ENCODE peak calls at places on chromosomes 3 and 15, in five cellular contexts. One of them, this sample, is unnamed.

GRCh38 chr3:20857636-20858035 is 671.6 kb upstream of the SGO1 start:
- DNase-seq in GM13977: no peak
- DNase-seq in GM13976: no peak
- DNase-seq in AG09319: no peak
- DNase-seq in WERI-Rb-1: no peak
- DNase-seq in this sample: no peak

GRCh38 chr15:45200799-45201556 is 13.2 kb upstream of the SHF start:
- DNase-seq in GM13977: no peak
- DNase-seq in GM13976: no peak
- DNase-seq in AG09319: peak; percentile 66
- DNase-seq in WERI-Rb-1: peak; percentile 69
- DNase-seq in this sample: no peak

GRCh38 chr3:157544501-157545139 is 41.4 kb upstream of the VEPH1 start:
- DNase-seq in GM13977: no peak
- DNase-seq in GM13976: no peak
- DNase-seq in AG09319: peak; percentile 58
- DNase-seq in WERI-Rb-1: no peak
- DNase-seq in this sample: no peak

GRCh38 chr3:189041482-189042090 is 130.2 kb upstream of the TPRG1 start:
- DNase-seq in GM13977: peak; percentile 65
- DNase-seq in GM13976: peak; percentile 49
- DNase-seq in AG09319: no peak
- DNase-seq in WERI-Rb-1: peak; percentile 60
- DNase-seq in this sample: peak; percentile 58

GRCh38 chr3:146153429-146153828 is 7.6 kb downstream of the PLOD2 start:
- DNase-seq in GM13977: no peak
- DNase-seq in GM13976: no peak
- DNase-seq in AG09319: no peak
- DNase-seq in WERI-Rb-1: no peak
- DNase-seq in this sample: no peak

GRCh38 chr3:74515451-74515850 is 99.0 kb downstream of the CNTN3 start:
- DNase-seq in GM13977: no peak
- DNase-seq in GM13976: no peak
- DNase-seq in AG09319: no peak
- DNase-seq in WERI-Rb-1: no peak
- DNase-seq in this sample: no peak

GRCh38 chr3:13808576-13808975 is 71.3 kb downstream of the WNT7A start:
- DNase-seq in GM13977: no peak
- DNase-seq in GM13976: no peak
- DNase-seq in AG09319: no peak
- DNase-seq in WERI-Rb-1: no peak
- DNase-seq in this sample: no peak

GRCh38 chr3:64936570-64936969 is 248.8 kb upstream of the ADAMTS9 start:
- DNase-seq in GM13977: no peak
- DNase-seq in GM13976: no peak
- DNase-seq in AG09319: no peak
- DNase-seq in WERI-Rb-1: no peak
- DNase-seq in this sample: no peak

GRCh38 chr3:186529204-186529999 is 14.8 kb downstream of the CRYGS start:
- DNase-seq in GM13977: no peak
- DNase-seq in GM13976: no peak
- DNase-seq in AG09319: no peak
- DNase-seq in WERI-Rb-1: peak; percentile 36
- DNase-seq in this sample: no peak

GRCh38 chr15:31254431-31255175 is 72.0 kb upstream of the KLF13 start:
- DNase-seq in GM13977: no peak
- DNase-seq in GM13976: no peak
- DNase-seq in AG09319: no peak
- DNase-seq in WERI-Rb-1: no peak
- DNase-seq in this sample: no peak

GRCh38 chr3:78571486-78571885 is 1196.3 kb downstream of the ROBO1 start:
- DNase-seq in GM13977: no peak
- DNase-seq in GM13976: no peak
- DNase-seq in AG09319: no peak
- DNase-seq in WERI-Rb-1: no peak
- DNase-seq in this sample: no peak

GRCh38 chr3:161781381-161781780 is 284.8 kb downstream of the OTOL1 start:
- DNase-seq in GM13977: no peak
- DNase-seq in GM13976: no peak
- DNase-seq in AG09319: no peak
- DNase-seq in WERI-Rb-1: no peak
- DNase-seq in this sample: no peak

GRCh38 chr3:160754371-160754854 is 1.6 kb upstream of the PPM1L start:
- DNase-seq in GM13977: no peak
- DNase-seq in GM13976: peak; percentile 8
- DNase-seq in AG09319: no peak
- DNase-seq in WERI-Rb-1: peak; percentile 52
- DNase-seq in this sample: no peak

GRCh38 chr3:99520511-99520910 is 117.9 kb upstream of the COL8A1 start:
- DNase-seq in GM13977: no peak
- DNase-seq in GM13976: no peak
- DNase-seq in AG09319: no peak
- DNase-seq in WERI-Rb-1: peak; percentile 53
- DNase-seq in this sample: no peak

GRCh38 chr3:45223889-45224730 is 2.0 kb downstream of the TMEM158 start:
- DNase-seq in GM13977: no peak
- DNase-seq in GM13976: no peak
- DNase-seq in AG09319: no peak
- DNase-seq in WERI-Rb-1: no peak
- DNase-seq in this sample: no peak

GRCh38 chr3:11197471-11197870 is 43.2 kb downstream of the HRH1 start:
- DNase-seq in GM13977: no peak
- DNase-seq in GM13976: no peak
- DNase-seq in AG09319: no peak
- DNase-seq in WERI-Rb-1: no peak
- DNase-seq in this sample: no peak

GRCh38 chr3:161305095-161305991 is 66.0 kb downstream of the SPTSSB start:
- DNase-seq in GM13977: peak; percentile 29
- DNase-seq in GM13976: no peak
- DNase-seq in AG09319: no peak
- DNase-seq in WERI-Rb-1: no peak
- DNase-seq in this sample: peak; percentile 25

GRCh38 chr3:194305356-194306108 is 45.6 kb downstream of the CPN2 start:
- DNase-seq in GM13977: no peak
- DNase-seq in GM13976: no peak
- DNase-seq in AG09319: no peak
- DNase-seq in WERI-Rb-1: no peak
- DNase-seq in this sample: no peak

DNA sequence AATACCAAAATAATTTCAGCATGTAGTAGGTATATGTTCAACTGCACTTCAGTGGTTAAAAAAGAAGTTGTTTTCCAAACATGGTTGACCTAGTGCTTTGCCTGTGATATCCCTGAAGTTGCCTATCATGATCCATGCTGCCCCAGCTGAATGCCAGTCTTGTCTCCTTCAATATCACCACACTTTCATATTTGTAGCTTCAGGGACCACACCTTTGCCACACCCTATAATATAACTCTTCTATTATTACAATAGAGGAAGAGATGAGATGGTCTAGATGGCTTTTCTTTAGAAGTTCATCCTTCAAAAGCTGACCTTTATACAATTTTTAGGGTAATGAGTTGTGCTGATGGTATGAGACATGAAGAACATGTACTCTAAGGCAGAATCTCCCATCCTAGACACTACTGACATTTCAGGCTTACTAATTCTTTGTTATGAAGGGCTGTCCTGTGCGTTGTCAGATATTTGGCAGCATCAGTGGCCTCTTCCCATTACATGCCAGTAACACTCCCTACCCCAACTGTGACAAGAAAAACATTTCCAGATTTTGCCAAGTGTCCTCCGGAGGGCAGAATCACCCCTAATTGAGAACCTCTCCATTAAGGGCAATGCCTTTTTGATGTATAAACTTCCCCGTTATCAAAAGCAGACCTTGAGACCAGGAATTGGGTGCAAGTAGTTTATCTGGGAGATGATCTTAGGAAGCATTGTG is 76.2 kb upstream of the PLCL2 start:
- DNase-seq in GM13977: no peak
- DNase-seq in GM13976: no peak
- DNase-seq in AG09319: no peak
- DNase-seq in WERI-Rb-1: no peak
- DNase-seq in this sample: no peak
- TF ChIP-seq CTCF in GM13977: no peak
- TF ChIP-seq CTCF in GM13976: no peak
- TF ChIP-seq CTCF in AG09319: no peak
- TF ChIP-seq CTCF in WERI-Rb-1: no peak
- TF ChIP-seq CTCF in this sample: peak; percentile 34

GRCh38 chr3:133274477-133274876 is 125.4 kb upstream of the BFSP2 start:
- DNase-seq in GM13977: no peak
- DNase-seq in GM13976: no peak
- DNase-seq in AG09319: no peak
- DNase-seq in WERI-Rb-1: no peak
- DNase-seq in this sample: no peak
- TF ChIP-seq CTCF in GM13977: peak; percentile 13
- TF ChIP-seq CTCF in GM13976: no peak
- TF ChIP-seq CTCF in AG09319: no peak
- TF ChIP-seq CTCF in WERI-Rb-1: peak; percentile 8
- TF ChIP-seq CTCF in this sample: no peak

DNA sequence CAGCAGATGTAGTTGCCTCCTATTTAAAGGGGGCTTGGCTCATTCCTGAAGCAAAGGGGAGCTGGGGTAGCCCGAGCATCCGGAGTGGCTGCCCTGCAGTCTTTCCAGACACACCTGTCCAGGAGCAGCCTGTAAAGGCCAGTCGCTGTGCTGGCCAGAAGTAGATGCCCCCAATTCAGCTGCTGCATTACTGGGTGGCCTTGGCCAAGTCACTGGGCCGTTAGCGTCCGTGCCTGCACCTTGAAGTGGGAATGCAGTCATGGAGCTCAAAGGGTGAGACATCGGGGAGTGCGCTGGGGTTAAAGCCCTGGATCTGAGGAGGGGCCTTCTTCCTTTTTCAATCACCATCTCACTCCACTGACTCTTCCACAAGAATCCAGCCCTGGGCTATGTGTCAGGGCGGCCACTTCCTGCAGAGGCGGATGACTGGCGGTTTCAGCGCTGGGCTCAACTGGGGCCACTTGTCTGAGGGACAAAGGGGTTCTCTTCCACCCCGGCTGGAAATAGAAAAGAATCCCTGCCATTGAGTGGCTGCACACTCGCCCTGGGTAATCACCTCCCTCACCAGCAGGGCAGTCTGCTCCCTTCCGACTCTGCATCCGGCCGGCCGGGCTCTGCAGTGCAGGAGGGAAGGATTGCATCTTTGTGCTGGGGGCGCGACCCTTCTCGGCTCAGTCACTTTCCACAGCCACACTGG is 11.8 kb downstream of the ALDH1A3 start:
- DNase-seq in GM13977: no peak
- DNase-seq in GM13976: no peak
- DNase-seq in AG09319: no peak
- DNase-seq in WERI-Rb-1: no peak
- DNase-seq in this sample: no peak
- TF ChIP-seq CTCF in GM13977: no peak
- TF ChIP-seq CTCF in GM13976: no peak
- TF ChIP-seq CTCF in AG09319: no peak
- TF ChIP-seq CTCF in WERI-Rb-1: no peak
- TF ChIP-seq CTCF in this sample: no peak

GRCh38 chr3:32781211-32781968 is 36.4 kb upstream of the TRIM71 start:
- DNase-seq in GM13977: peak; percentile 88
- DNase-seq in GM13976: peak; percentile 91
- DNase-seq in AG09319: peak; percentile 35
- DNase-seq in WERI-Rb-1: peak; percentile 92
- DNase-seq in this sample: peak; percentile 89

GRCh38 chr3:32782417-32782816 is 35.4 kb upstream of the TRIM71 start:
- DNase-seq in GM13977: no peak
- DNase-seq in GM13976: no peak
- DNase-seq in AG09319: no peak
- DNase-seq in WERI-Rb-1: no peak
- DNase-seq in this sample: no peak

GRCh38 chr3:32780735-32781210 is 37.0 kb upstream of the TRIM71 start:
- DNase-seq in GM13977: peak; percentile 33
- DNase-seq in GM13976: peak; percentile 60
- DNase-seq in AG09319: no peak
- DNase-seq in WERI-Rb-1: peak; percentile 85
- DNase-seq in this sample: peak; percentile 55

GRCh38 chr3:32780071-32780734 is 37.6 kb upstream of the TRIM71 start:
- DNase-seq in GM13977: no peak
- DNase-seq in GM13976: no peak
- DNase-seq in AG09319: no peak
- DNase-seq in WERI-Rb-1: no peak
- DNase-seq in this sample: no peak

DNA sequence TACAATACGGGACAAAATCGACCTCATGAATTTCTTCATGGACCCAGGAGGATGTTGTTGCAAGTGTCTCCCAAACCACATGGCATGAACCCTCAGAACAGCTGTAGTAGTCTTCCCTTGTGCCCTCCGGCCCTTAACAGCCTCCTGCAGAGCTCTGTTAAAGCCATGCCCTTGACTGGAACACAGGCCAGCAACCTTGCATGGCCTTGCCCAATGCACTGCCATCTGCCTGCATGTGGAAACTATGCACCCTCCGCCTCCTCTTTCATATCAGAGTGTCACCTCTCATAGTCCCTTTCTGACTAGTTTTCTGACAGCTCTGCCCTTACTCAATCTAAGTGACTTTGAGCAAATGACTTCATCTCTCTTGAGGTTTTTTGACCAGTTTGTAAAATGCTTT is 39.4 kb upstream of the TRIM71 start:
- DNase-seq in GM13977: no peak
- DNase-seq in GM13976: no peak
- DNase-seq in AG09319: no peak
- DNase-seq in WERI-Rb-1: peak; percentile 16
- DNase-seq in this sample: no peak
- TF ChIP-seq CTCF in GM13977: no peak
- TF ChIP-seq CTCF in GM13976: no peak
- TF ChIP-seq CTCF in AG09319: no peak
- TF ChIP-seq CTCF in WERI-Rb-1: peak; percentile 27
- TF ChIP-seq CTCF in this sample: no peak

This sample was measured in GM10248.